ENCODE peak calls at places on chromosomes 5 and 9, in ten cellular contexts. M, Y, B, V, S, O, E, K, G and L are unnamed samples.

GRCh38 chr5:153018121-153018520 is 472.3 kb upstream of the GRIA1 start:
- DNase-seq in M (no peak), Y (no peak), B (no peak), V (no peak), S (no peak), O (no peak), E (no peak), K (no peak), G (no peak), L (no peak)

GRCh38 chr5:178177569-178177968 is 9.6 kb downstream of the GMCL2 start:
- DNase-seq in M (no peak), Y (no peak), B (no peak), V (no peak), S (no peak), O (no peak), E (no peak), K (no peak), G (no peak), L (no peak)

GRCh38 chr9:106350777-106351176 is 512.2 kb upstream of the ZNF462 start:
- DNase-seq in M (no peak), Y (no peak), B (no peak), V (no peak), S (no peak), O (no peak), E (no peak), K (no peak), G (no peak), L (no peak)

GRCh38 chr5:1199649-1200494 is 1.5 kb upstream of the SLC6A19 start:
- DNase-seq in M (no peak), Y (no peak), B (no peak), V (no peak), S (peak), O (no peak), E (no peak), K (no peak), G (no peak), L (no peak)

GRCh38 chr9:35618854-35619799 is 914 bp upstream of the CD72 start:
- DNase-seq in M (no peak), Y (no peak), B (peak), V (peak), S (peak), O (no peak), E (peak), K (no peak), G (peak), L (no peak)

GRCh38 chr9:96085536-96086143 is 210.1 kb downstream of the ERCC6L2 start:
- DNase-seq in M (no peak), Y (no peak), B (no peak), V (no peak), S (no peak), O (no peak), E (no peak), K (no peak), G (no peak), L (no peak)

GRCh38 chr5:26660116-26660515 is 378.3 kb downstream of the CDH9 start:
- DNase-seq in M (no peak), Y (no peak), B (no peak), V (no peak), S (no peak), O (no peak), E (no peak), K (no peak), G (no peak), L (no peak)

GRCh38 chr9:134618823-134619454 is 22.7 kb upstream of the COL5A1 start:
- DNase-seq in M (peak), Y (no peak), B (no peak), V (no peak), S (no peak), O (no peak), E (no peak), K (peak), G (no peak), L (no peak)

GRCh38 chr9:70823284-70823683 is 298.1 kb downstream of the TRPM3 start:
- DNase-seq in M (no peak), Y (no peak), B (no peak), V (no peak), S (no peak), O (no peak), E (no peak), K (no peak), G (no peak), L (no peak)

GRCh38 chr9:80177949-80178480 is 606.2 kb downstream of the TLE4 start:
- DNase-seq in M (no peak), Y (no peak), B (no peak), V (no peak), S (no peak), O (no peak), E (no peak), K (no peak), G (no peak), L (no peak)

GRCh38 chr9:137784641-137785513 is 92.7 kb upstream of the CACNA1B start:
- DNase-seq in M (peak), Y (no peak), B (no peak), V (no peak), S (no peak), O (no peak), E (no peak), K (no peak), G (no peak), L (no peak)

GRCh38 chr5:33877483-33877882 is 14.3 kb downstream of the ADAMTS12 start:
- DNase-seq in M (no peak), Y (no peak), B (no peak), V (no peak), S (no peak), O (no peak), E (peak), K (no peak), G (no peak), L (no peak)

GRCh38 chr5:143403357-143403606 is 204 bp downstream of the NR3C1 start:
- DNase-seq in M (peak), Y (no peak), B (no peak), V (no peak), S (no peak), O (no peak), E (no peak), K (no peak), G (no peak), L (no peak)

GRCh38 chr5:58497956-58498942 is 7.0 kb downstream of the GAPT start:
- DNase-seq in M (peak), Y (peak), B (peak), V (no peak), S (no peak), O (peak), E (peak), K (no peak), G (peak), L (no peak)

GRCh38 chr5:172642511-172642910 is 1.4 kb downstream of the NEURL1B start:
- DNase-seq in M (peak), Y (no peak), B (peak), V (no peak), S (no peak), O (no peak), E (no peak), K (no peak), G (no peak), L (no peak)

GRCh38 chr5:130520211-130520610 is 615.9 kb downstream of the CHSY3 start:
- DNase-seq in M (no peak), Y (peak), B (no peak), V (no peak), S (no peak), O (peak), E (no peak), K (no peak), G (no peak), L (no peak)

GRCh38 chr5:15587941-15588340 is 88.0 kb downstream of the FBXL7 start:
- DNase-seq in M (no peak), Y (no peak), B (no peak), V (no peak), S (no peak), O (peak), E (no peak), K (no peak), G (no peak), L (no peak)

GRCh38 chr5:89213584-89213983 is 330.6 kb upstream of the MEF2C start:
- DNase-seq in M (peak), Y (no peak), B (peak), V (no peak), S (no peak), O (peak), E (peak), K (no peak), G (peak), L (no peak)

GRCh38 chr9:105757496-105758251 is 63.3 kb downstream of the TMEM38B start:
- DNase-seq in M (no peak), Y (no peak), B (no peak), V (no peak), S (no peak), O (peak), E (peak), K (no peak), G (no peak), L (no peak)

GRCh38 chr9:134614256-134614655 is 27.3 kb upstream of the COL5A1 start:
- DNase-seq in M (no peak), Y (no peak), B (no peak), V (no peak), S (no peak), O (no peak), E (peak), K (no peak), G (no peak), L (no peak)

GRCh38 chr5:76041863-76042262 is 41.3 kb upstream of the SV2C start:
- DNase-seq in M (no peak), Y (peak), B (no peak), V (no peak), S (no peak), O (no peak), E (no peak), K (no peak), G (no peak), L (no peak)

GRCh38 chr5:179295778-179296149 is 49.5 kb downstream of the ADAMTS2 start:
- DNase-seq in M (peak), Y (no peak), B (no peak), V (no peak), S (no peak), O (no peak), E (no peak), K (no peak), G (no peak), L (no peak)

GRCh38 chr5:151628112-151628823 is 37.1 kb upstream of the FAT2 start:
- DNase-seq in M (peak), Y (no peak), B (no peak), V (no peak), S (no peak), O (no peak), E (no peak), K (no peak), G (no peak), L (no peak)

GRCh38 chr5:81748556-81748955 is 2.3 kb downstream of the SSBP2 start:
- DNase-seq in M (peak), Y (no peak), B (no peak), V (no peak), S (no peak), O (peak), E (peak), K (no peak), G (no peak), L (no peak)

GRCh38 chr5:142151436-142152382 is 43.1 kb downstream of the NDFIP1 start:
- DNase-seq in M (peak), Y (peak), B (peak), V (no peak), S (peak), O (peak), E (peak), K (peak), G (peak), L (no peak)

GRCh38 chr9:135012166-135012565 is 75.3 kb upstream of the OLFM1 start:
- DNase-seq in M (peak), Y (no peak), B (no peak), V (no peak), S (no peak), O (no peak), E (no peak), K (no peak), G (no peak), L (no peak)

GRCh38 chr5:144684899-144685298 is 514.2 kb downstream of the KCTD16 start:
- DNase-seq in M (no peak), Y (no peak), B (no peak), V (no peak), S (no peak), O (no peak), E (no peak), K (no peak), G (no peak), L (no peak)

GRCh38 chr5:6686916-6687409 is 26.3 kb upstream of the TENT4A start:
- DNase-seq in M (peak), Y (peak), B (peak), V (no peak), S (peak), O (peak), E (peak), K (no peak), G (peak), L (no peak)

GRCh38 chr9:75648021-75648420 is 242.5 kb upstream of the PCSK5 start:
- DNase-seq in M (no peak), Y (no peak), B (no peak), V (no peak), S (no peak), O (no peak), E (no peak), K (no peak), G (no peak), L (no peak)

GRCh38 chr5:62896121-62896893 is 317.7 kb downstream of the LRRC70 start:
- DNase-seq in M (no peak), Y (no peak), B (no peak), V (no peak), S (no peak), O (no peak), E (no peak), K (no peak), G (no peak), L (no peak)

GRCh38 chr5:35876922-35877321 is 20.2 kb downstream of the IL7R start:
- DNase-seq in M (no peak), Y (peak), B (no peak), V (no peak), S (no peak), O (peak), E (peak), K (no peak), G (no peak), L (no peak)

GRCh38 chr9:6106576-6107339 is 91.3 kb upstream of the RANBP6 start:
- DNase-seq in M (peak), Y (peak), B (peak), V (no peak), S (peak), O (peak), E (peak), K (no peak), G (peak), L (peak)
- H3K4me3 ChIP-seq in M (peak), Y (peak), B (no peak), V (no peak), S (no peak), O (no peak), E (no peak), K (no peak), G (no peak), L (no peak)

DNA sequence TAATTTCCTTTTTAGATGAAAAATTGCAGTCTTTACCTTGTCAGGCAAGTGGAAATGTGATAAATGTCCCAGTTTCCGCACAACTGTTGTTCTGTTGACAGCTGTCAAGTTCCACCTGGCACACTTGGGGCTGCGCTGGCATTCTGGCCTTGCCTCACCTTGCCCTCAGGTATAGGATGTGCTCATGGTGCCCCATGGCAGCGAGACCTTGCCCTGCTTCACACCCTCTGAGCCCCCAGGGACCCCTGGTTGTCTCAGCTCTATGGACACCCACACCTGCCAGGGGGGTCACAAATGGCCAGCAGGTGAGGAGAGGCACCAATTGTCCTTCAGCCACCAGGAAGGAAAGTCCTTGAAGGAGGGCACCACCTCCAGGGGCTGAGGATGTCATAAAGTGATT is 37.5 kb upstream of the SEMA4D start:
- DNase-seq in M (no peak), Y (no peak), B (no peak), V (no peak), S (no peak), O (no peak), E (no peak), K (no peak), G (no peak), L (no peak)
- H3K4me3 ChIP-seq in M (no peak), Y (no peak), B (no peak), V (peak), S (peak), O (no peak), E (no peak), K (no peak), G (no peak), L (no peak)

GRCh38 chr9:97851450-97851883 is 1.6 kb upstream of the FOXE1 start:
- DNase-seq in M (no peak), Y (no peak), B (no peak), V (no peak), S (no peak), O (no peak), E (no peak), K (no peak), G (no peak), L (no peak)
- H3K4me3 ChIP-seq in M (no peak), Y (no peak), B (no peak), V (no peak), S (no peak), O (no peak), E (no peak), K (no peak), G (no peak), L (peak)

GRCh38 chr5:74625742-74626241 is 14.7 kb downstream of the ENC1 start:
- DNase-seq in M (no peak), Y (no peak), B (no peak), V (no peak), S (no peak), O (peak), E (no peak), K (no peak), G (peak), L (no peak)
- H3K4me3 ChIP-seq in M (no peak), Y (no peak), B (no peak), V (no peak), S (no peak), O (no peak), E (no peak), K (no peak), G (no peak), L (no peak)

GRCh38 chr5:170280090-170280493 is 17.5 kb downstream of the LCP2 start:
- DNase-seq in M (no peak), Y (no peak), B (no peak), V (no peak), S (no peak), O (peak), E (no peak), K (no peak), G (no peak), L (no peak)

GRCh38 chr5:170278611-170279500 is 18.7 kb downstream of the LCP2 start:
- DNase-seq in M (no peak), Y (no peak), B (no peak), V (peak), S (peak), O (no peak), E (no peak), K (no peak), G (peak), L (no peak)

GRCh38 chr5:170273968-170274710 is 23.4 kb downstream of the LCP2 start:
- DNase-seq in M (no peak), Y (peak), B (no peak), V (peak), S (peak), O (no peak), E (no peak), K (no peak), G (no peak), L (no peak)

GRCh38 chr5:170275376-170275994 is 22.1 kb downstream of the LCP2 start:
- DNase-seq in M (no peak), Y (no peak), B (no peak), V (no peak), S (peak), O (no peak), E (no peak), K (no peak), G (no peak), L (no peak)

DNA sequence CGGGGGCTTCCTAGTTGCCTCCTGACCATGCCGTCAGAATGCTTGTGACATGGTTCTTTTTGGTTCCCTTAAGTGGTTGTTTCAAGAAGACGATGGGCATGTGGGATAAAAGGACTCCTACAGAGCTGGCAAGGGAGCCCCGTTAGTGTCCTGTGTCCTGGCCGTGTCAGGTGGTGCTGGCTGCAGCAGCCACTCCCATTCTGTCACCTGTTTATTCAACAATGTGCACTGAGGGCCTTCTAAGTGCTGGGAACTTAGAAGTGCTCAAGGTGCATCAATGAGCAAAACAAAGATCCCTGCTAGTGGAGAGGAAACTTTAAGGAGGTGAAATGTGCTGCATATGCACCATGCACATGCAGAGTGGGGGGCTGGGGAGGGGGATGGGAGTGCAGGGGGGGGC is 19.6 kb downstream of the LCP2 start:
- DNase-seq in M (no peak), Y (no peak), B (no peak), V (no peak), S (no peak), O (no peak), E (no peak), K (no peak), G (no peak), L (no peak)
- H3K4me3 ChIP-seq in M (no peak), Y (no peak), B (no peak), V (no peak), S (peak), O (no peak), E (no peak), K (no peak), G (no peak), L (no peak)